ENCODE peak calls at places on chromosomes 2 and 18, in five cellular contexts. E, Q, F, U and B are unnamed samples.

GRCh38 chr2:112993831-112994230 is 11.4 kb upstream of the IL36A start:
- DNase-seq in E (no peak), Q (no peak), F (no peak), U (no peak), B (no peak)

GRCh38 chr2:118417417-118418125 is 329.3 kb downstream of the INSIG2 start:
- DNase-seq in E (peak; percentile 29), Q (no peak), F (no peak), U (no peak), B (no peak)

GRCh38 chr18:37006742-37007141 is 177.8 kb downstream of the KIAA1328 start:
- DNase-seq in E (no peak), Q (no peak), F (no peak), U (no peak), B (no peak)

GRCh38 chr18:24397131-24397693 is 412 bp downstream of the OSBPL1A start:
- DNase-seq in E (peak; percentile 75), Q (peak; percentile 91), F (peak; percentile 76), U (no peak), B (peak; percentile 76)

GRCh38 chr2:155161314-155161713 is 462.8 kb downstream of the KCNJ3 start:
- DNase-seq in E (no peak), Q (no peak), F (no peak), U (no peak), B (no peak)

GRCh38 chr2:239815638-239816035 is 209.5 kb downstream of the NDUFA10 start:
- DNase-seq in E (no peak), Q (no peak), F (no peak), U (no peak), B (no peak)

GRCh38 chr2:152506843-152507242 is 171.9 kb downstream of the FMNL2 start:
- DNase-seq in E (peak; percentile 93), Q (peak; percentile 38), F (no peak), U (no peak), B (peak; percentile 48)

GRCh38 chr2:42327125-42327524 is 33.9 kb downstream of the COX7A2L start:
- DNase-seq in E (no peak), Q (peak; percentile 14), F (no peak), U (no peak), B (no peak)

GRCh38 chr2:41600460-41600859 is 447.4 kb upstream of the PKDCC start:
- DNase-seq in E (no peak), Q (no peak), F (no peak), U (no peak), B (peak; percentile 9)